ENCODE peak calls at places on chromosomes 2 and 18, in five cellular contexts. V is fibroblast of mammary gland, X is fibroblast of pulmonary artery, R is WERI-Rb-1, D is AG04449. J is an unnamed sample.

GRCh38 chr18:76923485-76924085 is 101.2 kb downstream of the ZNF236 start:
- DNase-seq in V (peak), X (peak), R (peak), D (no peak), J (no peak)

GRCh38 chr2:98917031-98917459 is 19.0 kb downstream of the CRACDL start:
- DNase-seq in V (peak), X (peak), R (no peak), D (peak), J (peak)

GRCh38 chr2:9780368-9781130 is 62.7 kb upstream of the TAF1B start:
- DNase-seq in V (no peak), X (no peak), R (no peak), D (no peak), J (no peak)

GRCh38 chr18:32909798-32910561 is 137.2 kb upstream of the KLHL14 start:
- DNase-seq in V (no peak), X (no peak), R (no peak), D (no peak), J (no peak)

GRCh38 chr2:24461685-24462084 is 29.4 kb upstream of the NCOA1 start:
- DNase-seq in V (no peak), X (no peak), R (no peak), D (no peak), J (no peak)

GRCh38 chr2:178426388-178426787 is 24.6 kb downstream of the PRKRA start:
- DNase-seq in V (no peak), X (peak), R (no peak), D (no peak), J (peak)

GRCh38 chr2:224835405-224835804 is 119.2 kb upstream of the CCDC195 start:
- DNase-seq in V (no peak), X (no peak), R (no peak), D (no peak), J (no peak)

GRCh38 chr2:26477126-26477910 is 606 bp downstream of the OTOF start:
- DNase-seq in V (no peak), X (no peak), R (no peak), D (no peak), J (no peak)

GRCh38 chr2:69020496-69020895 is 7.5 kb downstream of the ANTXR1 start:
- DNase-seq in V (no peak), X (no peak), R (no peak), D (no peak), J (no peak)

DNA sequence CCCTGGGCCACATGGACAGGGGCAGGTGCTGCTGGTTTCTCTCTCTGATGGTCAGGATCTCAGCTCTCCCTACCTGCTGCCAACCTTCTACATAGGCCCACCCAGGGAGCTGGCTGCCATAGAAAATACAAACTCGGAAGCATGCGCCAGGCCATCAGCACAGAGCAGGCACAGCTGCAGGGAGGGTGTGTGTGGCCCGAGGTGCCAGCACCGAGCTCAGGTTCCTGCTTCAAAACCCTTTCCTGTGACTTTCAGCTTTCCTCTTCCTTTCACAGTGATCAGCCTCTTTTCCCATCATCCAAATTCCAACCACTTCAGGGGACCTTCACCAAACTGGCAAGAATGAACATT is 133.0 kb upstream of the ID2 start:
- DNase-seq in V (no peak), X (no peak), R (no peak), D (no peak), J (no peak)
- H3K4me3 ChIP-seq in V (no peak), X (no peak), R (no peak), D (no peak), J (no peak)

GRCh38 chr18:62711781-62712180 is 3.6 kb upstream of the PHLPP1 start:
- DNase-seq in V (no peak), X (no peak), R (no peak), D (no peak), J (no peak)
- TF ChIP-seq CTCF in V (no peak), X (no peak), R (no peak), D (no peak), J (no peak)

GRCh38 chr2:14524041-14524802 is 108.3 kb upstream of the LRATD1 start:
- DNase-seq in V (peak), X (peak), R (no peak), D (peak), J (peak)
- H3K4me3 ChIP-seq in V (no peak), X (no peak), R (no peak), D (no peak), J (peak)

DNA sequence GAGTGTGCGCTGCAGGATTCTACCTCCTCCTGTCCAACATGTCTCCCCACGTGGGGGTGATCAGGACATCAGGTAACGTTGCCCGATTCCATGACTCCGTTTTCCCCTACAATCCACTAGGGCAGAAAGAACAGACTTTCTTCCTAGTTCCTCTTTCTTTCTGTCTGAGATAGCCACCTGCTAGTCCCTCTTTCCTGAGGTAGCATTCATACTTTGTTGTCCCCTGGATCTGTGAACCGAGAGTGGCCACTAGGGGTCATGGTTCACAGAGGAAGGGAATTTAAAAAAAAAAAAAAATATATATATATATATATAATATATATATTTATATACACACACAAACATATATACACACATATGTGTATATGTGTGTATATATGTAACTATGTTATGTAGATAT is 210.0 kb upstream of the ZNF521 start:
- DNase-seq in V (peak), X (peak), R (no peak), D (no peak), J (peak)
- TF ChIP-seq CTCF in V (peak), X (peak), R (peak), D (peak), J (peak)

J was measured in foreskin fibroblast.